ENCODE peak calls at places on chromosome 12, in four cellular contexts. Y is K562, J is GM23338, S is PC-3. Q is an unnamed sample.
A peak's percentile ranks its signal among the peaks of the same experiment; 100 is the strongest.

GRCh38 chr12:45409966-45410365 is 194.1 kb downstream of the ANO6 start:
- DNase-seq in S (peak; percentile 8), J (no peak), Y (no peak), Q (no peak)

GRCh38 chr12:30965613-30965985 is 39.1 kb downstream of the TSPAN11 start:
- DNase-seq in S (peak; percentile 45), J (peak; percentile 63), Y (peak; percentile 22), Q (no peak)

GRCh38 chr12:86837246-86837645 is 581.1 kb upstream of the MGAT4C start:
- DNase-seq in J (peak; percentile 61), Y (no peak), S (no peak), Q (no peak)

GRCh38 chr12:51920046-51920445 is 12.7 kb downstream of the ACVRL1 start:
- DNase-seq in J (no peak), S (no peak), Y (no peak), Q (no peak)

GRCh38 chr12:95257541-95257940 is 39.9 kb downstream of the VEZT start:
- DNase-seq in S (no peak), Y (no peak), J (peak; percentile 76), Q (no peak)

GRCh38 chr12:6182279-6182898 is 17.8 kb upstream of the CD9 start:
- DNase-seq in Y (no peak), S (peak; percentile 52), J (no peak), Q (no peak)

GRCh38 chr12:11661491-11662085 is 12.1 kb downstream of the ETV6 start:
- DNase-seq in J (no peak), Y (no peak), S (no peak), Q (no peak)

GRCh38 chr12:14408208-14408607 is 42.7 kb downstream of the ATF7IP start:
- DNase-seq in J (peak; percentile 81), S (peak; percentile 15), Y (peak; percentile 34), Q (peak; percentile 42)

GRCh38 chr12:119876761-119877638 is at the start of gene CIT:
- DNase-seq in J (peak; percentile 99), S (peak; percentile 99), Y (peak; percentile 98), Q (peak; percentile 98)

GRCh38 chr12:110382683-110383082 is 20.8 kb downstream of the ANAPC7 start:
- DNase-seq in J (no peak), Y (no peak), S (no peak), Q (no peak)

GRCh38 chr12:45660330-45660729 is 69.2 kb upstream of the ARID2 start:
- DNase-seq in S (peak; percentile 91), J (no peak), Y (peak; percentile 29), Q (peak; percentile 31)

GRCh38 chr12:23209793-23210192 is 584.8 kb downstream of the ETNK1 start:
- DNase-seq in S (peak; percentile 15), Y (no peak), J (no peak), Q (no peak)

GRCh38 chr12:57330989-57331388 is 80.0 kb upstream of the STAC3 start:
- DNase-seq in Y (no peak), J (no peak), S (no peak), Q (no peak)

GRCh38 chr12:119659289-119659897 is 8.5 kb upstream of the PRKAB1 start:
- DNase-seq in Y (peak; percentile 60), S (peak; percentile 71), J (peak; percentile 47), Q (peak; percentile 50)

GRCh38 chr12:127294651-127295205 is 972.2 kb upstream of the TMEM132C start:
- DNase-seq in Y (no peak), S (peak; percentile 28), J (no peak), Q (peak; percentile 48)

GRCh38 chr12:57456145-57456700 is 1.1 kb downstream of the INHBE start:
- DNase-seq in Y (no peak), S (peak; percentile 60), J (peak; percentile 93), Q (peak; percentile 73)

GRCh38 chr12:106248177-106248848 is 493 bp upstream of the CKAP4 start:
- DNase-seq in S (peak; percentile 58), Y (no peak), J (peak; percentile 59), Q (peak; percentile 61)

GRCh38 chr12:12872934-12873275 is 18.5 kb upstream of the GPRC5A start:
- DNase-seq in S (peak; percentile 81), Y (no peak), J (no peak), Q (no peak)

GRCh38 chr12:93514853-93515252 is 47.5 kb downstream of the MRPL42 start:
- DNase-seq in Y (no peak), S (peak; percentile 79), J (no peak), Q (peak; percentile 26)

GRCh38 chr12:645563-646071 is 17.6 kb downstream of the NINJ2 start:
- DNase-seq in J (no peak), Y (peak; percentile 61), S (peak; percentile 46), Q (no peak)

GRCh38 chr12:23084236-23084995 is 459.4 kb downstream of the ETNK1 start:
- DNase-seq in J (no peak), Y (peak; percentile 17), S (peak; percentile 77), Q (peak; percentile 4)

GRCh38 chr12:98416845-98417244 is 98.5 kb upstream of the TMPO start:
- DNase-seq in S (peak; percentile 34), Y (peak; percentile 34), J (peak; percentile 41), Q (peak; percentile 84)

GRCh38 chr12:480831-481230 is 21.1 kb downstream of the B4GALNT3 start:
- DNase-seq in S (no peak), J (no peak), Y (no peak), Q (peak; percentile 22)

GRCh38 chr12:13680916-13681315 is 300.5 kb downstream of the GRIN2B start:
- DNase-seq in J (no peak), Y (no peak), S (no peak), Q (no peak)

GRCh38 chr12:29781705-29782266 is 2.0 kb downstream of the TMTC1 start:
- DNase-seq in S (no peak), Y (no peak), J (no peak), Q (no peak)
- H3K4me3 ChIP-seq in S (no peak overlapping the region), Y (no peak overlapping the region), J (peak overlapping the region; percentile 81), Q (no peak overlapping the region)

GRCh38 chr12:68873316-68873715 is 59.7 kb downstream of the CPM start:
- DNase-seq in S (no peak), Y (no peak), J (no peak), Q (no peak)

GRCh38 chr12:68870011-68870410 is 62.0 kb downstream of the MDM2 start:
- DNase-seq in S (no peak), Y (no peak), J (no peak), Q (no peak)

GRCh38 chr12:68870443-68870842 is 62.5 kb downstream of the MDM2 start:
- DNase-seq in Y (no peak), S (no peak), J (no peak), Q (no peak)

GRCh38 chr12:68871396-68871795 is 61.6 kb downstream of the CPM start:
- DNase-seq in J (no peak), Y (no peak), S (no peak), Q (no peak)

GRCh38 chr12:68871899-68872298 is 61.1 kb downstream of the CPM start:
- DNase-seq in J (peak; percentile 73), S (peak; percentile 62), Y (no peak), Q (peak; percentile 40)
- TF ChIP-seq CTCF in J (peak; percentile 86), S (peak; percentile 76), Y (peak; percentile 31), Q (peak; percentile 53)

GRCh38 chr12:26122681-26123481 is 2.0 kb downstream of the BHLHE41 start:
- DNase-seq in Y (peak; percentile 25), J (peak; percentile 61), S (peak; percentile 74), Q (peak; percentile 75)
- TF ChIP-seq EZH2 in Y (peak; percentile 83), J (peak; percentile 85), S (no peak), Q (peak; percentile 21)

DNA sequence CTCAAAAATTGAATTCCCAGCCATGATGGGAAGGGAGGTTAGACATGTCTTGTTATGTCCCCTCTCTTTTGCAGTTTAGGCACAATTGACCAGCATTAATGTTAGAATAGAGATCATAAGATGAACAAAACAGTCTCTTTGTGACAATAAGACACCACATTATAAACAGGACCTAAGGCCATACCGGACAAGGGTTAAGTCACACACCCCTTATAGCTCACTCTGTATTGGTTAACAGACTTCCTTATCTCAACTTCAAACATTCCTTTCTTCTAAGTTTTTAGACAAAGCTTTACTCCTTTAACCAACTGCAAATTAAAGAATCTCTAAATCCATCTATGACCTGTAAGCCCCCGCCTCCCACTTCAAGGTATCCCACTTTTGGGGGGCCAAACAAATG is 81.1 kb upstream of the CPM start:
- DNase-seq in J (no peak), Y (no peak), S (no peak), Q (no peak)
- H3K4me3 ChIP-seq in J (no peak overlapping the region), Y (no peak overlapping the region), S (no peak overlapping the region), Q (no peak overlapping the region)

GRCh38 chr12:48618541-48618940 is 48.7 kb upstream of the LALBA start:
- DNase-seq in Y (peak; percentile 69), J (peak; percentile 90), S (peak; percentile 89), Q (peak; percentile 80)
- TF ChIP-seq CTCF in Y (peak; percentile 97), J (peak; percentile 99), S (peak; percentile 97), Q (peak; percentile 98)